ENCODE peak calls at places on chromosomes 11 and 22, in ten cellular contexts. D, G, S, R, A, C, Z, U, V and K are unnamed samples.

GRCh38 chr11:18775492-18776292 is 15.9 kb downstream of the PTPN5 start:
- DNase-seq in S (no peak), Z (peak; percentile 93), G (peak; percentile 38), V (peak; percentile 54), A (peak; percentile 52), D (no peak), U (no peak), C (no peak), R (peak; percentile 86), K (no peak)

GRCh38 chr22:31838917-31839316 is 85.1 kb downstream of the DEPDC5 start:
- DNase-seq in G (no peak), V (no peak), U (no peak), C (no peak), Z (no peak), S (no peak), A (no peak), R (no peak), D (no peak), K (no peak)

GRCh38 chr11:129639300-129639699 is 176.3 kb upstream of the TMEM45B start:
- DNase-seq in S (no peak), A (peak; percentile 94), R (no peak), V (peak; percentile 99), C (no peak), U (peak; percentile 87), G (peak; percentile 93), Z (no peak), D (no peak), K (no peak)

GRCh38 chr11:35040221-35040942 is 98.6 kb upstream of the CD44 start:
- DNase-seq in Z (no peak), G (peak; percentile 72), C (no peak), R (no peak), A (peak; percentile 86), D (no peak), U (no peak), S (no peak), V (peak; percentile 86), K (no peak)

GRCh38 chr11:79336740-79337517 is 103.9 kb downstream of the TENM4 start:
- DNase-seq in G (no peak), U (no peak), V (peak; percentile 24), R (no peak), S (no peak), C (no peak), A (no peak), Z (no peak), D (no peak), K (no peak)

GRCh38 chr11:9385288-9385902 is 943 bp downstream of the IPO7 start:
- DNase-seq in A (no peak), R (no peak), D (no peak), S (no peak), Z (no peak), U (no peak), C (no peak), G (peak; percentile 51), V (no peak), K (no peak)

GRCh38 chr11:20518323-20518834 is 81.0 kb upstream of the SLC6A5 start:
- DNase-seq in C (no peak), G (no peak), R (no peak), U (no peak), D (no peak), V (no peak), S (no peak), Z (no peak), A (no peak), K (no peak)

GRCh38 chr11:120667281-120667680 is 155.7 kb downstream of the GRIK4 start:
- DNase-seq in D (no peak), C (no peak), Z (no peak), A (no peak), S (no peak), V (peak; percentile 34), R (peak; percentile 57), G (no peak), U (no peak), K (no peak)

GRCh38 chr11:91495837-91496236 is 728.8 kb upstream of the FAT3 start:
- DNase-seq in D (no peak), G (no peak), S (no peak), A (no peak), R (no peak), V (no peak), Z (no peak), U (no peak), C (no peak), K (no peak)

GRCh38 chr11:4181780-4182721 is 87.5 kb downstream of the RRM1 start:
- DNase-seq in C (no peak), U (no peak), G (peak; percentile 60), S (no peak), R (peak; percentile 72), Z (peak; percentile 71), V (peak; percentile 53), A (peak; percentile 49), D (peak; percentile 83), K (no peak)

GRCh38 chr22:37805878-37806277 is 1.9 kb upstream of the GCAT start:
- DNase-seq in A (no peak), D (no peak), Z (no peak), G (no peak), S (no peak), R (no peak), V (no peak), C (no peak), U (no peak), K (no peak)
- TF ChIP-seq CTCF in A (no peak), D (no peak), Z (no peak), G (no peak), S (no peak), R (no peak), V (no peak), C (no peak), U (no peak), K (no peak)

GRCh38 chr11:117097567-117098268 is 510 bp downstream of the SIK3 start:
- DNase-seq in D (peak; percentile 91), U (no peak), R (peak; percentile 68), S (peak; percentile 80), A (no peak), Z (peak; percentile 51), C (no peak), G (no peak), V (no peak), K (peak; percentile 86)

GRCh38 chr11:117094776-117095175 is 3.5 kb downstream of the SIK3 start:
- DNase-seq in G (no peak), Z (no peak), S (no peak), C (no peak), A (no peak), D (no peak), R (peak; percentile 32), V (peak; percentile 44), U (no peak), K (no peak)

GRCh38 chr11:117095301-117096139 is 2.7 kb downstream of the SIK3 start:
- DNase-seq in G (no peak), A (no peak), R (no peak), U (no peak), C (no peak), S (no peak), V (peak; percentile 44), Z (no peak), D (no peak), K (no peak)

GRCh38 chr11:117096973-117097566 is 1.2 kb downstream of the SIK3 start:
- DNase-seq in G (no peak), S (no peak), Z (no peak), A (no peak), C (no peak), U (no peak), V (no peak), R (no peak), D (no peak), K (no peak)

GRCh38 chr11:117096140-117096972 is 1.9 kb downstream of the SIK3 start:
- DNase-seq in C (no peak), S (no peak), A (no peak), G (no peak), Z (peak; percentile 32), U (no peak), V (no peak), D (no peak), R (peak; percentile 64), K (no peak)
- TF ChIP-seq CTCF in C (no peak), S (no peak), A (no peak), G (peak; percentile 38), Z (no peak), U (no peak), V (no peak), D (no peak), R (peak; percentile 36), K (no peak)

GRCh38 chr11:132539590-132540368 is 992.5 kb downstream of the OPCML start:
- DNase-seq in G (no peak), Z (no peak), A (no peak), C (no peak), U (no peak), S (no peak), R (no peak), D (no peak), V (no peak), K (no peak)
- TF ChIP-seq CTCF in G (no peak), Z (no peak), A (no peak), C (no peak), U (no peak), S (no peak), R (no peak), D (no peak), V (no peak), K (no peak)

GRCh38 chr11:67572747-67573419 is 10.7 kb upstream of the GSTP1 start:
- DNase-seq in R (peak; percentile 84), C (no peak), U (peak; percentile 16), A (peak; percentile 45), Z (peak; percentile 71), G (no peak), S (peak; percentile 55), D (no peak), V (peak; percentile 50), K (no peak)
- TF ChIP-seq CTCF in R (peak; percentile 80), C (peak; percentile 67), U (peak; percentile 80), A (peak; percentile 85), Z (peak; percentile 39), G (peak; percentile 96), S (peak; percentile 57), D (peak; percentile 70), V (peak; percentile 62), K (peak; percentile 79)

DNA sequence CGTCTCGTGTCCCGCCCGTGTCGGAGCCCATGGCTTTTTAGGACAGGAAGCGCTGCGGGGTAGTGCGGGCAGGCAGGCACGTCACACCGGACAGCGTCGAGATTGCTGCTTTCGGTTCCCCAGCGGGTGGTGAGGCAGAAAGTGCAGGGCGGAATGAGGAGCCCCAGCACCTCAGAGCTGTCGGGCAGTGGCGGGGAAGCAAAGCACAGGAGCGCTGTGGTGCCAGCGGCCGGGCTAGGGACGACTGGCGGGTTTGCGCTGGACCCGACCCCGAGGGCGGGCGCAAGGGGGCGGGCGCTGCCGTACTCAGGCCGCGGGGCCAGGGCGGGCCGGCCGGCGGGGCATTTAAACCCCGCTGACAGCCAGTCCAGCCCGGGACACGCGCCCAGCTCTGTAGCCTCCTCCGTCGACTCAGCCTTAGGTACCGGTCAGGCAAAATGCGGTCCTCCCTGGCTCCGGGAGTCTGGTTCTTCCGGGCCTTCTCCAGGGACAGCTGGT is at the start of gene SLC37A2:
- DNase-seq in G (no peak), Z (peak; percentile 73), C (no peak), V (peak; percentile 49), A (peak; percentile 27), R (peak; percentile 90), U (no peak), S (peak; percentile 75), D (peak; percentile 93), K (peak; percentile 87)
- TF ChIP-seq CTCF in G (no peak), Z (no peak), C (no peak), V (no peak), A (no peak), R (peak; percentile 42), U (no peak), S (no peak), D (peak; percentile 44), K (peak; percentile 44)